ENCODE peak calls at places on chromosomes 6 and 20, in five cellular contexts. X is hypothalamus, B is tibial nerve, Q is AML-193, J is AG08395. Y is an unnamed sample.
A peak's percentile ranks its signal among the peaks of the same experiment; 100 is the strongest.

GRCh38 chr6:36716476-36717093 is 19.0 kb downstream of the RAB44 start:
- DNase-seq in J (no peak), Q (no peak), X (no peak), B (no peak), Y (no peak)

GRCh38 chr20:25020901-25021301 is 28.4 kb upstream of the APMAP start:
- DNase-seq in X (no peak), J (no peak), Q (no peak), B (no peak), Y (no peak)

GRCh38 chr20:25389858-25390537 is 637 bp downstream of the ABHD12 start:
- DNase-seq in B (no peak), X (peak; percentile 33), Q (no peak), J (peak; percentile 14), Y (no peak)

GRCh38 chr20:49594929-49595311 is 27.0 kb upstream of the PTGIS start:
- DNase-seq in B (no peak), Q (no peak), J (no peak), X (no peak), Y (no peak)

GRCh38 chr6:97465877-97466710 is 183.1 kb upstream of the MMS22L start:
- DNase-seq in B (no peak), J (no peak), X (no peak), Q (no peak), Y (no peak)

GRCh38 chr20:4220756-4221155 is 205.4 kb upstream of the RNF24 start:
- DNase-seq in B (no peak), Q (no peak), X (no peak), J (no peak), Y (no peak)

GRCh38 chr6:112443118-112443641 is 96.0 kb downstream of the RFPL4B start:
- DNase-seq in B (no peak), J (peak; percentile 21), X (no peak), Q (no peak), Y (no peak)

GRCh38 chr6:49626811-49627210 is 9.8 kb downstream of the RHAG start:
- DNase-seq in J (no peak), Q (no peak), B (no peak), X (no peak), Y (no peak)

GRCh38 chr6:166439366-166440091 is 56.8 kb upstream of the MPC1 start:
- DNase-seq in Q (no peak), B (no peak), X (no peak), J (no peak), Y (no peak)

GRCh38 chr6:37507082-37507481 is 7.4 kb upstream of the CCDC167 start:
- DNase-seq in Q (no peak), X (no peak), B (no peak), J (no peak), Y (no peak)

GRCh38 chr6:84691978-84692623 is 72.3 kb downstream of the TBX18 start:
- DNase-seq in X (no peak), Q (no peak), B (no peak), J (no peak), Y (no peak)

GRCh38 chr20:34579936-34580587 is 21.5 kb downstream of the MAP1LC3A start:
- DNase-seq in J (no peak), B (no peak), Q (no peak), X (no peak), Y (peak; percentile 72)

GRCh38 chr20:38728911-38729642 is 4.8 kb downstream of the SLC32A1 start:
- DNase-seq in J (no peak), X (no peak), Q (no peak), B (no peak), Y (no peak)

GRCh38 chr20:752263-752662 is 16.0 kb downstream of the SLC52A3 start:
- DNase-seq in J (no peak), Q (no peak), B (no peak), X (no peak), Y (no peak)

GRCh38 chr6:127576874-127577273 is at the start of gene C6orf58:
- DNase-seq in Q (peak; percentile 25), X (no peak), J (no peak), B (no peak), Y (no peak)

GRCh38 chr6:7728855-7729590 is 3.1 kb downstream of the BMP6 start:
- DNase-seq in Q (no peak), X (no peak), B (no peak), J (no peak), Y (no peak)

GRCh38 chr6:107540465-107540857 is 50.5 kb downstream of the SOBP start:
- DNase-seq in J (no peak), B (no peak), Q (no peak), X (no peak), Y (no peak)

Y was measured in OCI-LY7.